ENCODE peak calls at places on chromosomes 12 and 14, in six cellular contexts. I is nephron progenitor cell, V is GM13977, A is tibial artery, Y is osteoblast, N is IMR-90. S is an unnamed sample.

GRCh38 chr12:94172973-94173372 is 24.6 kb downstream of the PLXNC1 start:
- DNase-seq in V (no peak), A (no peak), I (no peak), N (peak), Y (peak), S (no peak)

GRCh38 chr14:59281613-59282012 is 93.1 kb downstream of the DAAM1 start:
- DNase-seq in Y (peak), I (no peak), A (no peak), V (no peak), N (peak), S (no peak)

GRCh38 chr12:128387811-128388422 is 120.9 kb downstream of the TMEM132C start:
- DNase-seq in V (peak), A (no peak), N (no peak), I (peak), Y (no peak), S (peak)

GRCh38 chr14:69049675-69050074 is 70.6 kb upstream of the ACTN1 start:
- DNase-seq in N (peak), I (no peak), Y (peak), V (no peak), A (no peak), S (no peak)

GRCh38 chr12:27843714-27844245 is 63.7 kb upstream of the MANSC4 start:
- DNase-seq in I (no peak), A (no peak), Y (no peak), V (no peak), N (peak), S (no peak)

GRCh38 chr12:608921-609320 is 54.3 kb downstream of the NINJ2 start:
- DNase-seq in Y (no peak), A (peak), N (no peak), I (no peak), V (no peak), S (no peak)

GRCh38 chr12:127811988-127812387 is 455.0 kb upstream of the TMEM132C start:
- DNase-seq in A (no peak), V (no peak), N (no peak), Y (peak), I (peak), S (no peak)

GRCh38 chr12:104792570-104792969 is 165.5 kb downstream of the SLC41A2 start:
- DNase-seq in Y (peak), N (peak), V (no peak), A (peak), I (no peak), S (no peak)

GRCh38 chr12:4720637-4720995 is 416 bp downstream of the GALNT8 start:
- DNase-seq in V (no peak), I (no peak), A (no peak), N (no peak), Y (no peak), S (no peak)

GRCh38 chr12:52217223-52217622 is 15.8 kb upstream of the KRT7 start:
- DNase-seq in I (no peak), N (no peak), Y (peak), V (no peak), A (peak), S (peak)

GRCh38 chr12:40197590-40197989 is 27.2 kb upstream of the LRRK2 start:
- DNase-seq in A (no peak), I (no peak), N (no peak), V (no peak), Y (no peak), S (no peak)

GRCh38 chr12:24630446-24630845 is 318.5 kb downstream of the BCAT1 start:
- DNase-seq in Y (no peak), I (no peak), V (no peak), A (no peak), N (no peak), S (no peak)

GRCh38 chr14:50775357-50775756 is 55.6 kb downstream of the NIN start:
- DNase-seq in Y (peak), N (peak), I (no peak), A (no peak), V (no peak), S (no peak)

GRCh38 chr12:103560604-103561101 is 26.4 kb upstream of the STAB2 start:
- DNase-seq in Y (peak), I (no peak), N (peak), A (no peak), V (no peak), S (no peak)

GRCh38 chr12:15276088-15276698 is 46.1 kb upstream of the PTPRO start:
- DNase-seq in Y (no peak), A (no peak), I (peak), N (peak), V (no peak), S (no peak)

GRCh38 chr14:54650331-54651017 is 83.5 kb downstream of the SAMD4A start:
- DNase-seq in V (no peak), A (peak), I (no peak), Y (peak), N (peak), S (no peak)

GRCh38 chr12:79661629-79662028 is 29.1 kb downstream of the PAWR start:
- DNase-seq in V (no peak), I (no peak), A (no peak), Y (no peak), N (peak), S (no peak)

GRCh38 chr14:28057286-28058011 is 709.1 kb upstream of the FOXG1 start:
- DNase-seq in I (no peak), N (no peak), A (no peak), V (no peak), Y (no peak), S (no peak)

GRCh38 chr12:9253464-9253863 is 45.3 kb upstream of the PZP start:
- DNase-seq in V (no peak), A (no peak), N (no peak), Y (no peak), I (no peak), S (no peak)

GRCh38 chr12:122421815-122422737 is at the start of gene CLIP1:
- DNase-seq in N (peak), V (peak), Y (peak), I (peak), A (peak), S (peak)

GRCh38 chr12:8455727-8456360 is at the start of gene CLEC6A:
- DNase-seq in A (no peak), I (no peak), V (no peak), N (no peak), Y (no peak), S (no peak)

GRCh38 chr14:104665663-104666522 is 23.5 kb upstream of the INF2 start:
- DNase-seq in Y (peak), A (peak), N (no peak), I (peak), V (no peak), S (no peak)

GRCh38 chr14:94793901-94794300 is 24.0 kb upstream of the GSC start:
- DNase-seq in N (no peak), V (no peak), I (no peak), Y (no peak), A (no peak), S (no peak)

GRCh38 chr14:103840016-103840415 is 7.4 kb downstream of the PPP1R13B start:
- DNase-seq in Y (no peak), A (no peak), N (no peak), I (no peak), V (no peak), S (no peak)

GRCh38 chr14:37668646-37669045 is 73.2 kb downstream of the TTC6 start:
- DNase-seq in V (no peak), I (no peak), Y (no peak), A (no peak), N (peak), S (no peak)

DNA sequence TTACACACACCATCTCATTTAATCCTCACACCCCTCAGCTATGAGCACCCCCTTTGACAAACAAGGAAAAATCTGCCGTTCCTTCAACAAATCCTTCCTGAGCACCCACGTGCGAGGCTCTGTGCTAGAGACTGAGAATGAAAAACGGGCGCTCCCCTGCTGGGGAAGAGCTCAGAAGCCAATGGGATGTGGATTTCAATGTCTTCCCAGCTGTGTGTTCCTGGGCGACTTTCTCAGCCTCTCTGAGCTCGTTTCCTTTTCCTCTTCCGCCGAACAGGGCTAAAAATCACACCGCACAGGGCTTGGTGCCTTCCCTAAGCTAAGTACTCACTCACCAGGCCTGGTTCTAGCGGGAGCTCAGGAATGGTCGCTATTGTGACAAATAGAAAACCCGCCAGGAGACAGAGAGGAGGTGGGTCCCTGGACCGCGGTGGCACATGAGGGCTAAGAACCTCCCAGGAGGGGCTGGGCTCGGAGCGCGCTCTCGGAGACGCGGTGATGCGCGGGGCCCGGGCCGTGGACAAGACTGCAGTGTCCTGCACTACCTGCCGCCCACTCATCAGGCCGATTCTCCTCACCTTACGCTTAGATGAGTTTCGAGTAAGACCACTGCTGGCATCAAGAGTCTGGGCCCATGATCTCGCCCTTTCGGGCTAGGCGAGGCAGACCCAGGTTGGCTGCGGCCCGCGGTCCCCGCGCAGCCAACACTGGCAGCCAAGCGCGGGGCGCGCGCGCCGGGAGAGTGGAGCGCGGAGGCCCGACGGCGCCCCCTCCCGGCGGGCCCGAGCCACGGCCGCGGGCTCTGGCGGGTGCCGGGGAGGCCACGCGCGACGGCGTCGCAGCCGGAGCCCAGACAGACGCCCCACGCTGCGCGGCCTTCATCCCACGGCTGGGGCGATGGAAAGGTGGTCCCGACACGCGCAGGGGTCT is 17.0 kb downstream of the ZDHHC22 start:
- DNase-seq in A (no peak), V (peak), N (peak), Y (peak), I (peak), S (no peak)
- TF ChIP-seq CTCF in A (peak), V (peak), N (peak), Y (peak), I (no peak), S (peak)

GRCh38 chr12:3107071-3107583 is 29.9 kb downstream of the TSPAN9 start:
- DNase-seq in I (peak), Y (peak), A (peak), V (no peak), N (peak), S (no peak)
- TF ChIP-seq CTCF in I (no peak), Y (no peak), A (no peak), V (no peak), N (no peak), S (no peak)

DNA sequence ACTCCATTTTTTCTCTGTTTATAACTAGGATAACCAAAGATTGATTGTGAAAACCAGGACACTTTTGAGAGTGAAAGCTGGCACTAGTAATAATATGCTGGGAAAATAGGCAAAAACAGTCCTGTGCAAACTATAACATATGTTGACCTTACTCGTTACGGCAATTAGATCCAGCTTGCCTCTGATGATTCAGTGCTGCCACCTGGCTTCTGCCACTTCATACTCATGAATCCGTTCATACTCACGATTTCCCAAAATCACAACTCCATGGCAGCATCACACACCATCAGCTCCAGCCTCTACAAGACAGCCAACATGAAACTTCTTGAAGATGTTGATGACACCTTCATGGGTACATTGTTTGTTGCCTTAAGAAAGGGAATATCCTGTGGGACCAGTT is 49.1 kb upstream of the CAND1 start:
- DNase-seq in Y (no peak), A (no peak), N (no peak), I (no peak), V (no peak), S (no peak)
- TF ChIP-seq CTCF in Y (peak), A (no peak), N (no peak), I (no peak), V (no peak), S (no peak)

GRCh38 chr12:99620159-99620479 is 27.4 kb upstream of the GARIN6 start:
- DNase-seq in N (no peak), A (no peak), V (no peak), Y (no peak), I (no peak), S (no peak)
- TF ChIP-seq CTCF in N (no peak), A (no peak), V (no peak), Y (no peak), I (no peak), S (no peak)

DNA sequence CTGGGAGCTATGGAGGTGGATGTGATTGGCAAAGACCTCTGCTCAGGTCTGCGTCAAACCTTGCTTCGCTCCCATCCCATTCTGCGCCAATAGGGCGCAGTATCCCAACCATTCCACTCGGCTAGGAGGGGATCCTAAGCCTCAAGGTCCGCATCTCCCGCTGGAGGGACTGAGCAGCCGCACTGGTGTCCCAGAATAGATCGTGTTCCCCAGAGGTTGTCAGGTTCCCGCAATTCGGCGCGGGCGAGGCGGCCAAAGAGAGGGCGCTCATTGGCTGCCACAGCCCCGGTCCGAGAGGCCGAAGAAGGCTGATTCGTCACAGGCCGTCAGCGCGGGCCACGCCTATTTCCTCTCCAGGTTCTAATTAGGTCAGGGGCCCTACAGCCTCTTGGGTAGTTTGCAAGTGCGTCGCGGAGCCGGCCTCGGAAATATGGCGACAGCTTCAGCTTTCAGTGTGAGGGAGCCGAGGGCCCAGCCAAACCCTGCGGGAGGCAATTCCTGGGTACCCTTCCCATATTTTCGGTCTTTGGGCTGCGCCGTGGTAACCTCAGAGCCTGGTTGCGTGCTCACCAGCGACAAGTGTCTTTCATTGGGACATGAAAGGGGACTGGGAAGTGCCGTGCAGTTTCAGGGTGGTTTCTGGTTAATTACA is 5.0 kb downstream of the OR10AD1 start:
- DNase-seq in I (peak), V (peak), Y (peak), N (peak), A (peak), S (peak)
- TF ChIP-seq CTCF in I (no peak), V (peak), Y (no peak), N (peak), A (no peak), S (peak)

DNA sequence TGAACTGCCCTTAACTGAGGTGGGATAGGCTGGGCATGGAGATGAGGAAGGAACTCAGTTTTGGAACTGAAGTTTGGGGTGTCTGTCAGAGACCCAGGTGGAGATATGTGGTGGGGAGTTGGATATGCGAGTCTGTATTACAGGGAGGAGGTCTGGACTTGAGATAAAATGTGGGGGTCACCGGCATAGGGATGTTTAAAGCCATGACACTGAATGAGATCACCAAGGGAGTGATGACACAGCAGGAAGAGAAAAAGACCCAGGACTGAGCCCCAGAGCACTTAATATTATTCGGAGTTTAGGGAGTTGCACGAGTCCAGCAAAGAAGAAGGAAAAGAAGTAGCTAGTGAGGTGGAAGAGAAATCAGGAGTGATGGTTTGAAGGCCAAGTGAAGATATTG is 4.0 kb upstream of the OASL start:
- DNase-seq in N (no peak), Y (no peak), A (no peak), I (no peak), V (no peak), S (no peak)
- TF ChIP-seq CTCF in N (no peak), Y (no peak), A (no peak), I (no peak), V (no peak), S (no peak)

GRCh38 chr12:95337176-95337575 is 119.6 kb downstream of the VEZT start:
- DNase-seq in I (no peak), V (no peak), A (no peak), Y (no peak), N (peak), S (no peak)

GRCh38 chr12:95335948-95336347 is 118.3 kb downstream of the VEZT start:
- DNase-seq in N (peak), Y (peak), I (no peak), V (no peak), A (no peak), S (no peak)

GRCh38 chr12:95342008-95342407 is 124.4 kb downstream of the VEZT start:
- DNase-seq in V (no peak), Y (peak), A (no peak), N (no peak), I (no peak), S (no peak)

GRCh38 chr12:95336387-95337067 is 118.9 kb downstream of the VEZT start:
- DNase-seq in A (peak), V (no peak), N (peak), Y (peak), I (peak), S (peak)

DNA sequence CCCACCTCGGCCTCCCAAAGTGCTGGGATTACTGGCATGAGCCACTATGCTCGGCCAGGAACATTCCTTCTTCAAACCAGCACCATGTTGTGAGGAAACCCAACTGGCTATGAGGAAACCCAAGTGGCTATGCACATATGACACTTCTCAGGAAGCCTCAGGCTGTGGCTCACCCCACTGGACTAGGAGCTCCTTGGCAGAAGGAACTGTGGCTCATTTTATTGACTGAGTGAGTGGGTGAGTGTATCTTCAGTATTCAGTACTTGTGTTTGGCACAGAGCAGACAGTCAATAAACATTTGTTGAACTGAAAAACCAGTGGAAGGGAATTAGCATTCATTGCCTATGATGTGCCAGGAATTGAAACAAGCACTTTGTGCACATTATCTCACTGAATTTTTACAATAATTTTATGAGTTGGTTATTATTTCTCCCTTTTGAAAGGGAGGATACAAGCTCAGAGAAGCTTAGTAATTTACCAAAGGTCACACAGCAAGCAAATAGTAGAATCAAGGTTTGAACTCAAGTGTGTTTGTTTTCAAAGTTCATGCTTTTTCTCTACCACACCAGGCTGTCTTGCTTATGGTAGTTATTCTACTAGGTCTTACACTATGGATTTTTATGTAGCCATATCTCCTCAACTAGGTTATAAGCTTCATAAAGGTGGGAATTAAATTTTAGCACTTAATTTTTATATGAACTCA is 121.6 kb downstream of the VEZT start:
- DNase-seq in I (no peak), Y (peak), A (no peak), N (no peak), V (no peak), S (no peak)
- TF ChIP-seq CTCF in I (no peak), Y (no peak), A (no peak), N (no peak), V (no peak), S (no peak)

DNA sequence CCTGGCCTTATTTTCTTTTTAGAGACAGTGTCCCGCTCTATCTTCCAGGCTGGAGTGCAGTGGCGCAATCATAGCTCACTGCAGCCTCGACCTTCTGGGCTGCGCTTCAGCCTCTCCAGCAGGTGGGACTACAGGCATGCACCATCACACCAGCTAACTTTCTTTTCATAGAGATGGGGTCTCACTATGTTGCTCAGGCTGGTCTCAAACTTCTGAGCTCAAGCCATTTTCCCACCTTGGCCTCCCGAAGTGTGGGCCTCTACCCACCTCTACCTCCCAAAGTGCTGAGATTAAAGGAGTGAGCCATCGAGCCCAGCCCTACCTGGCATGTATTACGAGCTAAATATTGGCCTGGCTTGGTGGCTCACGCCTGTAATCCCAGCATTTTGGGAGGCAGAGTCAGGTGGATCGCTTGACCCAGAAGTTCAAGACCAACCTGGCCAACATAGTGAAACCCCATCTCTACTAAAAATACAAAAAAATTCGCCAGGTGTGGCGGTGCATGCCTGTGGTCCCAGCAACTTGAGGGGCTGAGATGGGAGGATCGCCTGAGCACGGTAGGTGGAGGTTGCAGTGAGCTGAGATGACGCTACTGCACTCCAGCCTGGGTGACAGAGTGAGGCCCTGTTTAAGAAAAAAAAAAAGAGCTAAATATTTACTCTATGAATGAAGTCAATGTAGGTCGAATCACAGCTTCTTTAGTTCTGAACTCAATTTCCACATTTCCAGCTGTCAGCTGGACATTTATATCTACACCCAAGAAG is 7.6 kb upstream of the RILPL1 start:
- DNase-seq in V (no peak), N (no peak), I (no peak), Y (no peak), A (no peak), S (no peak)
- TF ChIP-seq CTCF in V (no peak), N (no peak), I (no peak), Y (no peak), A (no peak), S (no peak)

S was measured in mesothelial cell of epicardium.